ENCODE peak calls at places on chromosomes 13 and 19, in ten cellular contexts. X is GM12878, C is uterus, Q is mucosa of descending colon, F is HL-60, M is RWPE1, Y is heart right ventricle, A is suprapubic skin, R is cardiac fibroblast, H is foreskin fibroblast. V is an unnamed sample.

GRCh38 chr19:52648336-52648990 is 10.3 kb upstream of the ZNF83 start:
- DNase-seq in H (no peak), Q (no peak), M (no peak), R (peak), C (no peak), X (no peak), A (no peak), Y (no peak), F (no peak), V (no peak)

GRCh38 chr13:86142080-86142479 is 342.9 kb upstream of the SLITRK6 start:
- DNase-seq in Q (no peak), F (no peak), H (no peak), X (no peak), R (no peak), A (no peak), M (no peak), Y (no peak), C (no peak), V (no peak)

GRCh38 chr13:30928971-30929370 is 3.5 kb upstream of the TEX26 start:
- DNase-seq in A (no peak), Q (no peak), F (no peak), M (no peak), R (no peak), Y (no peak), C (no peak), X (no peak), H (no peak), V (no peak)

GRCh38 chr19:29329460-29330134 is 116.6 kb upstream of the UQCRFS1 start:
- DNase-seq in A (no peak), C (no peak), X (no peak), Y (no peak), M (no peak), R (no peak), H (no peak), F (peak), Q (no peak), V (no peak)

GRCh38 chr19:17109962-17110598 is 34.5 kb downstream of the MYO9B start:
- DNase-seq in C (no peak), M (no peak), F (peak), X (peak), A (no peak), H (no peak), Q (peak), R (no peak), Y (peak), V (peak)

GRCh38 chr13:98089246-98089645 is 53.6 kb upstream of the FARP1 start:
- DNase-seq in Q (no peak), C (no peak), A (no peak), R (peak), Y (no peak), M (no peak), X (no peak), F (no peak), H (peak), V (no peak)

GRCh38 chr13:43132228-43132627 is 108.8 kb downstream of the DNAJC15 start:
- DNase-seq in C (no peak), M (peak), R (peak), Q (no peak), X (no peak), A (no peak), Y (peak), H (peak), F (no peak), V (no peak)

GRCh38 chr13:52743988-52744387 is 4.4 kb upstream of the CNMD start:
- DNase-seq in H (no peak), M (no peak), A (no peak), Y (no peak), X (no peak), C (no peak), F (no peak), Q (no peak), R (no peak), V (no peak)

GRCh38 chr13:85833938-85834337 is 34.7 kb upstream of the SLITRK6 start:
- DNase-seq in M (no peak), X (no peak), R (no peak), A (no peak), Q (no peak), H (no peak), Y (no peak), C (no peak), F (no peak), V (no peak)

GRCh38 chr13:90750957-90751356 is 596.5 kb upstream of the MIR17HG start:
- DNase-seq in F (no peak), H (no peak), C (no peak), X (no peak), M (no peak), R (peak), A (no peak), Q (no peak), Y (no peak), V (no peak)

GRCh38 chr19:41785653-41786052 is 10.7 kb upstream of the CEACAM3 start:
- DNase-seq in F (peak), Q (peak), M (peak), C (no peak), R (peak), X (peak), A (no peak), H (peak), Y (peak), V (peak)

GRCh38 chr19:49506575-49507105 is 5.8 kb upstream of the FCGRT start:
- DNase-seq in M (peak), R (peak), A (no peak), X (no peak), Q (peak), H (peak), C (no peak), Y (no peak), F (peak), V (peak)

GRCh38 chr13:78593129-78593528 is 10.2 kb downstream of the POU4F1 start:
- DNase-seq in F (no peak), Q (no peak), M (no peak), A (no peak), X (no peak), R (no peak), H (no peak), Y (no peak), C (no peak), V (no peak)

GRCh38 chr19:19134687-19135158 is 3.6 kb downstream of the TMEM161A start:
- DNase-seq in H (no peak), C (no peak), X (no peak), M (no peak), Y (peak), Q (peak), F (peak), R (no peak), A (no peak), V (no peak)

GRCh38 chr19:35373492-35373891 is 2.6 kb downstream of the GPR42 start:
- DNase-seq in Q (no peak), R (no peak), A (no peak), X (no peak), H (no peak), Y (no peak), C (no peak), F (no peak), M (no peak), V (no peak)

GRCh38 chr19:33376931-33377557 is 3.5 kb downstream of the CEBPG start:
- DNase-seq in Q (no peak), X (no peak), R (no peak), F (no peak), H (no peak), A (peak), Y (no peak), C (no peak), M (peak), V (no peak)

GRCh38 chr19:6654347-6655310 is 15.3 kb downstream of the TNFSF14 start:
- DNase-seq in A (no peak), C (no peak), X (no peak), R (no peak), Y (no peak), F (peak), H (no peak), M (no peak), Q (peak), V (no peak)

GRCh38 chr19:29855771-29856510 is 44.1 kb downstream of the CCNE1 start:
- DNase-seq in Q (no peak), Y (no peak), C (no peak), H (no peak), X (no peak), F (no peak), A (no peak), M (no peak), R (no peak), V (peak)

GRCh38 chr13:32728327-32728726 is 142.1 kb downstream of the PDS5B start:
- DNase-seq in X (no peak), H (no peak), C (no peak), A (no peak), Y (no peak), R (no peak), F (no peak), Q (no peak), M (no peak), V (no peak)

GRCh38 chr13:28582892-28583240 is 76.1 kb upstream of the POMP start:
- DNase-seq in R (no peak), Y (no peak), M (no peak), X (no peak), Q (no peak), A (no peak), F (peak), H (no peak), C (no peak), V (no peak)

GRCh38 chr13:75251188-75251587 is 230.8 kb downstream of the TBC1D4 start:
- DNase-seq in A (no peak), X (no peak), Q (no peak), F (no peak), H (no peak), M (no peak), C (no peak), R (peak), Y (no peak), V (no peak)

GRCh38 chr13:45242070-45242469 is 41.2 kb upstream of the KCTD4 start:
- DNase-seq in Q (no peak), X (no peak), H (peak), Y (no peak), C (no peak), R (peak), A (no peak), M (peak), F (peak), V (no peak)

GRCh38 chr13:41960195-41960699 is 662 bp downstream of the VWA8 start:
- DNase-seq in M (peak), R (peak), H (peak), A (no peak), X (no peak), F (no peak), C (no peak), Y (peak), Q (no peak), V (no peak)

GRCh38 chr19:14383556-14383897 is 2.3 kb downstream of the ADGRE5 start:
- DNase-seq in H (no peak), A (no peak), R (peak), X (no peak), M (no peak), Q (no peak), C (peak), Y (peak), F (peak), V (no peak)

GRCh38 chr19:13082192-13083007 is 20.3 kb downstream of the LYL1 start:
- DNase-seq in A (no peak), F (peak), R (peak), Y (no peak), Q (no peak), C (peak), H (no peak), M (no peak), X (no peak), V (no peak)

GRCh38 chr19:49613374-49613773 is 22.4 kb downstream of the PRR12 start:
- DNase-seq in C (no peak), Y (no peak), F (no peak), A (no peak), Q (no peak), H (peak), R (no peak), X (no peak), M (no peak), V (no peak)

GRCh38 chr13:21232196-21232595 is 55.7 kb downstream of the MRPL57 start:
- DNase-seq in Q (no peak), A (no peak), M (no peak), R (peak), C (peak), H (peak), X (no peak), Y (no peak), F (no peak), V (no peak)
- TF ChIP-seq CTCF in Q (no peak), A (no peak), M (no peak), R (no peak), C (no peak), H (no peak), X (no peak), Y (no peak), F (no peak), V (no peak)

DNA sequence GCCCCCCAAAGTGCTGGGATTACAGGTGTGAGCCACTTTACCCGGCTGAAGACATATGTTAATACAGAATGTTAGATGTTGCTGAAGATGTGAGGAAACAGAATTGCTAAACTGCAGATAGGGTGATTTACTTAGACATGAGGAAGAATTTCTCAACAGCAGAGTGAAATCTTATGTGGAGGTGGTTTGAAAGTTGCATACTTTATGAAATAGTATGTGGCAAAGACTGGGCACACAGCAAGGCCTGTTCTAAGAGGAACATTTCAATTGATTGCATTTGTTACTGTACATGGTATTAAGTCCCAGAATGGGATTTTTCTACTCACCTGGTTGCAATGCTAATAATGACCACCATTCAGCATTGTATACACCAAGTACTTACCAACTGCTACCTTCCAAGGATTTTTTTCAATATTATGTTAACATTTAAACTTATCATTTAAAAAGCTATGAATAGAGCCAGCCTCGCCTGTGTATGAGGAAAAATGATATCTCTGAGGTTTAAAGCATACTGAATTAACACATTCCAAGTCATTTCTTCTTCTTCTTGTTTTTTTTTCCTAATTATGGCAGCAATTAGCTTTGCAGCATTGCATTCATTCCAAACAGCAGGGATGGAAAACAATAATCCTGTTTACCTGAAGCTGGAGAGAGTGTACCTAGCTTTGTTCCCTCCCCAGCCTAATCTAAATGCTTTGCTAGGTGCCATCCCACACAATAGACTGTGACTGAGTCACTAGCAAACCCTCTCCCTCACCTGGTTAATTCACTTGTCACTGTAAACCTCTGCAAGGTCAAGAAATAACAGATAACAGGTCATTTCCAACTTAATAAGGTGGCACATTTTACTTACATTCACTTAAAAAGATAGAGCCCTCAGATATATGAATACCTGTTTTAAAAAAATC is 19.4 kb upstream of the KLF5 start:
- DNase-seq in C (no peak), Q (no peak), R (no peak), A (no peak), X (no peak), M (no peak), H (no peak), F (peak), Y (no peak), V (no peak)
- TF ChIP-seq CTCF in C (no peak), Q (no peak), R (no peak), A (no peak), X (no peak), M (no peak), H (no peak), F (no peak), Y (no peak), V (no peak)

GRCh38 chr19:51365211-51366049 is 758 bp downstream of the ETFB start:
- DNase-seq in M (no peak), Y (peak), X (no peak), A (no peak), H (peak), R (peak), Q (peak), C (peak), F (peak), V (no peak)
- TF ChIP-seq CTCF in M (no peak), Y (no peak), X (no peak), A (no peak), H (no peak), R (peak), Q (no peak), C (no peak), F (no peak), V (no peak)

GRCh38 chr19:9436358-9436757 is 985 bp upstream of the ZNF266 start:
- DNase-seq in M (no peak), C (no peak), R (no peak), Q (no peak), X (no peak), A (no peak), Y (no peak), F (no peak), H (no peak), V (no peak)

GRCh38 chr19:9430444-9430843 is 4.9 kb downstream of the ZNF266 start:
- DNase-seq in Y (no peak), X (no peak), A (no peak), Q (no peak), C (no peak), H (no peak), M (no peak), R (no peak), F (no peak), V (no peak)

GRCh38 chr19:9435279-9436268 is at the start of gene ZNF266:
- DNase-seq in A (peak), C (peak), X (peak), H (peak), M (peak), Q (peak), F (peak), Y (peak), R (peak), V (peak)

GRCh38 chr19:9427941-9428340 is 7.4 kb downstream of the ZNF266 start:
- DNase-seq in A (no peak), Q (no peak), R (no peak), M (no peak), X (no peak), C (no peak), H (no peak), F (no peak), Y (no peak), V (no peak)

GRCh38 chr19:9431475-9431874 is 3.9 kb downstream of the ZNF266 start:
- DNase-seq in H (no peak), F (no peak), Q (peak), A (no peak), M (peak), X (no peak), C (no peak), Y (peak), R (peak), V (no peak)
- TF ChIP-seq CTCF in H (peak), F (no peak), Q (peak), A (no peak), M (no peak), X (peak), C (no peak), Y (peak), R (peak), V (peak)

V was measured in CD14-positive monocyte.